ENCODE peak calls at places on chromosome 12, in eight cellular contexts. One of them, this sample, is unnamed.

GRCh38 chr12:53217930-53218307 is 10.9 kb upstream of the ITGB7 start:
- DNase-seq in dorsolateral prefrontal cortex: no peak
- DNase-seq in esophagus muscularis mucosa: no peak
- DNase-seq in WTC11: no peak
- DNase-seq in mucosa of descending colon: peak; percentile 44
- DNase-seq in left lung: no peak
- DNase-seq in mammary epithelial cell: peak; percentile 39
- DNase-seq in GM10248: no peak
- DNase-seq in this sample: no peak

GRCh38 chr12:85423947-85424346 is 143.9 kb downstream of the ALX1 start:
- DNase-seq in dorsolateral prefrontal cortex: no peak
- DNase-seq in mucosa of descending colon: no peak
- DNase-seq in esophagus muscularis mucosa: no peak
- DNase-seq in left lung: no peak
- DNase-seq in mammary epithelial cell: no peak
- DNase-seq in WTC11: no peak
- DNase-seq in GM10248: no peak
- DNase-seq in this sample: no peak

GRCh38 chr12:130451001-130451930 is 113.6 kb downstream of the PIWIL1 start:
- DNase-seq in esophagus muscularis mucosa: no peak
- DNase-seq in mucosa of descending colon: no peak
- DNase-seq in mammary epithelial cell: no peak
- DNase-seq in left lung: no peak
- DNase-seq in dorsolateral prefrontal cortex: no peak
- DNase-seq in GM10248: no peak
- DNase-seq in WTC11: no peak
- DNase-seq in this sample: no peak

GRCh38 chr12:61757831-61758505 is 502.2 kb upstream of the USP15 start:
- DNase-seq in WTC11: no peak
- DNase-seq in left lung: no peak
- DNase-seq in dorsolateral prefrontal cortex: no peak
- DNase-seq in GM10248: no peak
- DNase-seq in mammary epithelial cell: peak; percentile 11
- DNase-seq in esophagus muscularis mucosa: no peak
- DNase-seq in mucosa of descending colon: no peak
- DNase-seq in this sample: no peak

GRCh38 chr12:53065470-53065869 is 13.7 kb downstream of the SPRYD3 start:
- DNase-seq in dorsolateral prefrontal cortex: no peak
- DNase-seq in mucosa of descending colon: no peak
- DNase-seq in esophagus muscularis mucosa: no peak
- DNase-seq in left lung: peak; percentile 32
- DNase-seq in WTC11: peak; percentile 8
- DNase-seq in GM10248: no peak
- DNase-seq in mammary epithelial cell: no peak
- DNase-seq in this sample: no peak

GRCh38 chr12:98422809-98423208 is 92.6 kb upstream of the TMPO start:
- DNase-seq in mammary epithelial cell: peak; percentile 20
- DNase-seq in esophagus muscularis mucosa: peak; percentile 60
- DNase-seq in left lung: no peak
- DNase-seq in GM10248: no peak
- DNase-seq in dorsolateral prefrontal cortex: no peak
- DNase-seq in mucosa of descending colon: peak; percentile 76
- DNase-seq in WTC11: peak; percentile 71
- DNase-seq in this sample: no peak

GRCh38 chr12:113581342-113581741 is 109.7 kb upstream of the LHX5 start:
- DNase-seq in GM10248: no peak
- DNase-seq in left lung: no peak
- DNase-seq in dorsolateral prefrontal cortex: no peak
- DNase-seq in WTC11: no peak
- DNase-seq in mammary epithelial cell: no peak
- DNase-seq in esophagus muscularis mucosa: no peak
- DNase-seq in mucosa of descending colon: no peak
- DNase-seq in this sample: no peak

GRCh38 chr12:51631591-51631990 is 40.6 kb downstream of the SCN8A start:
- DNase-seq in dorsolateral prefrontal cortex: no peak
- DNase-seq in mammary epithelial cell: peak; percentile 61
- DNase-seq in WTC11: no peak
- DNase-seq in left lung: no peak
- DNase-seq in mucosa of descending colon: no peak
- DNase-seq in GM10248: no peak
- DNase-seq in esophagus muscularis mucosa: no peak
- DNase-seq in this sample: no peak

GRCh38 chr12:95608252-95609033 is 57.2 kb upstream of the USP44 start:
- DNase-seq in mammary epithelial cell: peak; percentile 89
- DNase-seq in left lung: peak; percentile 74
- DNase-seq in esophagus muscularis mucosa: peak; percentile 91
- DNase-seq in mucosa of descending colon: no peak
- DNase-seq in dorsolateral prefrontal cortex: peak; percentile 57
- DNase-seq in GM10248: no peak
- DNase-seq in WTC11: peak; percentile 38
- DNase-seq in this sample: no peak

GRCh38 chr12:122161682-122162081 is 12.3 kb downstream of the IL31 start:
- DNase-seq in WTC11: no peak
- DNase-seq in left lung: no peak
- DNase-seq in esophagus muscularis mucosa: no peak
- DNase-seq in mammary epithelial cell: no peak
- DNase-seq in mucosa of descending colon: no peak
- DNase-seq in GM10248: no peak
- DNase-seq in dorsolateral prefrontal cortex: no peak
- DNase-seq in this sample: no peak

GRCh38 chr12:93970892-93971688 is 177.3 kb upstream of the PLXNC1 start:
- DNase-seq in left lung: no peak
- DNase-seq in mucosa of descending colon: no peak
- DNase-seq in WTC11: no peak
- DNase-seq in dorsolateral prefrontal cortex: no peak
- DNase-seq in esophagus muscularis mucosa: no peak
- DNase-seq in mammary epithelial cell: no peak
- DNase-seq in GM10248: no peak
- DNase-seq in this sample: no peak

GRCh38 chr12:6072302-6072752 is 52.1 kb downstream of the VWF start:
- DNase-seq in mammary epithelial cell: peak; percentile 75
- DNase-seq in GM10248: no peak
- DNase-seq in WTC11: no peak
- DNase-seq in esophagus muscularis mucosa: no peak
- DNase-seq in dorsolateral prefrontal cortex: no peak
- DNase-seq in left lung: no peak
- DNase-seq in mucosa of descending colon: no peak
- DNase-seq in this sample: no peak

GRCh38 chr12:105538880-105539279 is 208.4 kb downstream of the C12orf75 start:
- DNase-seq in GM10248: no peak
- DNase-seq in mammary epithelial cell: no peak
- DNase-seq in mucosa of descending colon: no peak
- DNase-seq in dorsolateral prefrontal cortex: no peak
- DNase-seq in left lung: no peak
- DNase-seq in WTC11: no peak
- DNase-seq in esophagus muscularis mucosa: no peak
- DNase-seq in this sample: no peak

GRCh38 chr12:124183172-124183571 is 111.7 kb upstream of the RFLNA start:
- DNase-seq in esophagus muscularis mucosa: no peak
- DNase-seq in left lung: no peak
- DNase-seq in dorsolateral prefrontal cortex: no peak
- DNase-seq in mucosa of descending colon: no peak
- DNase-seq in GM10248: no peak
- DNase-seq in WTC11: no peak
- DNase-seq in mammary epithelial cell: no peak
- DNase-seq in this sample: no peak

GRCh38 chr12:124177276-124177950 is 117.5 kb upstream of the RFLNA start:
- DNase-seq in WTC11: no peak
- DNase-seq in mammary epithelial cell: no peak
- DNase-seq in dorsolateral prefrontal cortex: no peak
- DNase-seq in esophagus muscularis mucosa: no peak
- DNase-seq in mucosa of descending colon: no peak
- DNase-seq in GM10248: no peak
- DNase-seq in left lung: no peak
- DNase-seq in this sample: no peak

GRCh38 chr12:124177951-124178316 is 117.0 kb upstream of the RFLNA start:
- DNase-seq in mammary epithelial cell: no peak
- DNase-seq in dorsolateral prefrontal cortex: no peak
- DNase-seq in left lung: no peak
- DNase-seq in esophagus muscularis mucosa: no peak
- DNase-seq in WTC11: no peak
- DNase-seq in mucosa of descending colon: no peak
- DNase-seq in GM10248: no peak
- DNase-seq in this sample: no peak

GRCh38 chr12:124175731-124176130 is 119.2 kb upstream of the RFLNA start:
- DNase-seq in WTC11: no peak
- DNase-seq in mammary epithelial cell: no peak
- DNase-seq in mucosa of descending colon: no peak
- DNase-seq in esophagus muscularis mucosa: no peak
- DNase-seq in left lung: no peak
- DNase-seq in GM10248: no peak
- DNase-seq in dorsolateral prefrontal cortex: no peak
- DNase-seq in this sample: no peak

GRCh38 chr12:124179936-124180605 is 114.8 kb upstream of the RFLNA start:
- DNase-seq in mucosa of descending colon: no peak
- DNase-seq in WTC11: no peak
- DNase-seq in left lung: no peak
- DNase-seq in esophagus muscularis mucosa: no peak
- DNase-seq in dorsolateral prefrontal cortex: no peak
- DNase-seq in GM10248: no peak
- DNase-seq in mammary epithelial cell: peak; percentile 24
- DNase-seq in this sample: no peak
- TF ChIP-seq CTCF in mucosa of descending colon: no peak
- TF ChIP-seq CTCF in WTC11: no peak
- TF ChIP-seq CTCF in left lung: no peak
- TF ChIP-seq CTCF in esophagus muscularis mucosa: no peak
- TF ChIP-seq CTCF in dorsolateral prefrontal cortex: no peak
- TF ChIP-seq CTCF in GM10248: no peak
- TF ChIP-seq CTCF in mammary epithelial cell: no peak
- TF ChIP-seq CTCF in this sample: no peak

DNA sequence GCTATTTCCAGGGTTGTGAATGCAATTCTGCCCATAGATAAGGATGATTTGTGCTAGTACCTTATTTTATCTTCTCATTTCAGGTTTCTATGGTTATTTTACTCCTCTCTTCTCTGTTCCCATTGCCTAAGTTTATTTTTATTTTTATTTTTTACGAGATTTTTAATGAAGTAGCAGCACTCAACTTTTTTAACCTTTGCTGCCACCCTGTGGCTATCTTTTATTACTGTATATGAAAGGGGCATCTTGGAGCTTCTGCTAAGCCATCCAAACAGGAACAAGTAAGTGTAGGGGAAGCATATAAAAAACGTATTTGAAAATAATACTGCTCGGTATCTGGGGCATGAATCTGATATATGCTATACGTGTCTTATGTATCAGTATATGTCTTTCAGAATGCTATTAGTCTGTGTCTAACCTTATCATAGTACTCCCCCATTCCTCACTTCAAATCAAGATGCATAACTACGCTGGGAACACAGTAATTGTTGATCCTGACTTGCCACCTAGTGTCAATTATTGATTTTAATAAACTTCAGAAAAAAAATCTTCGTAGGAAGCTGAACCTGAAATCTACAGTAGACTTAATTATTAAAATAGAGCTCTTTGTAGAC is 60.3 kb downstream of the KLRG1 start:
- DNase-seq in WTC11: no peak
- DNase-seq in dorsolateral prefrontal cortex: no peak
- DNase-seq in GM10248: peak; percentile 33
- DNase-seq in mammary epithelial cell: peak; percentile 28
- DNase-seq in left lung: no peak
- DNase-seq in mucosa of descending colon: no peak
- DNase-seq in esophagus muscularis mucosa: no peak
- DNase-seq in this sample: no peak
- TF ChIP-seq CTCF in WTC11: peak; percentile 24
- TF ChIP-seq CTCF in dorsolateral prefrontal cortex: peak; percentile 62
- TF ChIP-seq CTCF in GM10248: peak; percentile 43
- TF ChIP-seq CTCF in mammary epithelial cell: peak; percentile 54
- TF ChIP-seq CTCF in left lung: peak; percentile 37
- TF ChIP-seq CTCF in mucosa of descending colon: no peak
- TF ChIP-seq CTCF in esophagus muscularis mucosa: peak; percentile 32
- TF ChIP-seq CTCF in this sample: peak; percentile 73

DNA sequence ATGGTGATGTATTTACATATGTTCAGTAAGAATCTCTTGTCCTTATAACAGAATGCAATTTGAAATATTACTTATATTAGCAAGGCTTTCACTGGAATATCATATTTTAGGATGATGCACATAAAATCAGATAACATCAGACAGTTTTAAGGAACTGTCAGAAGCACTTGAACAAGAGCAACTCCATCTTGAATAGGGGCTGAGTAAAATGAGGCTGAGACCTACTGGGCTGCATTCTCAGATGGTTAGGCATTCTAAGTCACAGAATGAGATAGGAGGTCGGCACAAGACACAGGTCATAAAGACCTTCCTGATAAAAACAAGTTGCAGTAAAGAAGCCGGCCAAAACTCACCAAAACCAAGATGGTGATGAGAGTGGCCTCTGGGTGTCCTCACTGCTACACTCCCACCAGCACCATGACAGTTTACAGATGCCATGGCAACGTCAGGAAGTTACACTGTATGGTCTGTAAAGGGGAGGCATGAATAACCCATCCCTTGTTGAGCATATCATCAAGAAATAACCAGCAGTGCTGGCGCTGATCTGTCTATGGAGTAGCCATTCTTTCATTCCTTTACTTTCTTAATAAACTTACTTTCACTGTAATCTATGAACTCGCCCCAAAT is 27.6 kb upstream of the ETV6 start:
- DNase-seq in dorsolateral prefrontal cortex: no peak
- DNase-seq in mucosa of descending colon: no peak
- DNase-seq in left lung: no peak
- DNase-seq in mammary epithelial cell: no peak
- DNase-seq in esophagus muscularis mucosa: no peak
- DNase-seq in WTC11: no peak
- DNase-seq in GM10248: no peak
- DNase-seq in this sample: no peak
- TF ChIP-seq CTCF in dorsolateral prefrontal cortex: no peak
- TF ChIP-seq CTCF in mucosa of descending colon: no peak
- TF ChIP-seq CTCF in left lung: no peak
- TF ChIP-seq CTCF in mammary epithelial cell: no peak
- TF ChIP-seq CTCF in esophagus muscularis mucosa: peak; percentile 13
- TF ChIP-seq CTCF in WTC11: no peak
- TF ChIP-seq CTCF in GM10248: no peak
- TF ChIP-seq CTCF in this sample: no peak

DNA sequence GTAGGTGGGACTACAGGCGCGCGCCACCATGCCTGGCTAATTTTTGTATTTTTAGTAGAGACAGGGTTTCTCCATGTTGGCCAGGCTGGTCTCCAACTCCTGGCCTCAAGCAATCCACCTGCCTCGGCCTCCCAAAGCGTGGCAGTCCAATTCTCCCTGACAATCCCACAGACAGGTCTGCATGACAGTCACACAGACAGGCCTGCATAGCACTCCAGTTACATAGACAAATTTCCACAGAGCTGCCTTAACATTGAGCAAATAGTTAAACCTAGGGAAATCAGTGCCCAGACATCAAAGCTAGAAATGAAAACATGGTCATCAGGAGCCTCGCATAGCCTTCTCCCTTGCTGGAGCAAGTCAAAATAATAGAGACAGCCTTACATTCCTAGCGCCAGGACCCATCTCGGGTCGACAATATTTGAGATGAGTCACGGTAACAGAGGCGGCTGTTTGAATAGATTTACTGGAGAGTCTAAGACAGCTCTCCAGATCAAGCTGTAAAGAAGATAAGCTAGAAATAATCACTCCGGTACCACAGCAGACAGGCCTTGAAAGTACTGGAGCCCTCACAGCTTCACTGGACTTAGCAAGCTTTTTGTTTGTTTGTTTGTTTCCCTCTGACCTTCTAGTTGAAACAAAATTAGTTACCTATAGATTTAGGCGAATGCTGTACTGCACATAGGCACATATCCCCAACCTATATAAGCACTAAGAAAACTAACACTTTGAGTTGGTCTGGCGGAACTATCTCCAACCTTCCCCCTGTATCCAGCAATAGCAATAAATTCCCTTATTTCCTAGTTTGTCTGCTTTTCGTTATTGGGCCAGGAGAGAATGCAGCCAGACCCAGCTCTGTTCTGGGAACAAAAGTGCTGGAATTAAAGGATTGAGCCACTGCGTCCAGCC is 23.8 kb upstream of the PYROXD1 start:
- DNase-seq in mammary epithelial cell: no peak
- DNase-seq in dorsolateral prefrontal cortex: no peak
- DNase-seq in left lung: no peak
- DNase-seq in mucosa of descending colon: no peak
- DNase-seq in esophagus muscularis mucosa: no peak
- DNase-seq in GM10248: no peak
- DNase-seq in WTC11: no peak
- DNase-seq in this sample: no peak
- TF ChIP-seq CTCF in mammary epithelial cell: no peak
- TF ChIP-seq CTCF in dorsolateral prefrontal cortex: no peak
- TF ChIP-seq CTCF in left lung: no peak
- TF ChIP-seq CTCF in mucosa of descending colon: no peak
- TF ChIP-seq CTCF in esophagus muscularis mucosa: no peak
- TF ChIP-seq CTCF in GM10248: no peak
- TF ChIP-seq CTCF in WTC11: no peak
- TF ChIP-seq CTCF in this sample: no peak

This sample was measured in CD14-positive monocyte.